ENCODE peak calls at places on chromosomes 1 and 21, in four cellular contexts. One of them, this sample, is unnamed.
A peak's percentile ranks its signal among the peaks of the same experiment; 100 is the strongest.

GRCh38 chr1:39858315-39858714 is 25.0 kb downstream of the TRIT1 start:
- DNase-seq in IMR-90: no peak
- DNase-seq in mesendoderm: no peak
- DNase-seq in neuronal stem cell: no peak
- DNase-seq in this sample: no peak

GRCh38 chr21:43881283-43881682 is 16.3 kb downstream of the AGPAT3 start:
- DNase-seq in mesendoderm: no peak
- DNase-seq in IMR-90: no peak
- DNase-seq in neuronal stem cell: no peak
- DNase-seq in this sample: no peak

GRCh38 chr1:3564921-3565831 is 46.1 kb downstream of the MEGF6 start:
- DNase-seq in IMR-90: peak; percentile 10
- DNase-seq in neuronal stem cell: peak; percentile 57
- DNase-seq in mesendoderm: peak; percentile 40
- DNase-seq in this sample: peak; percentile 10

GRCh38 chr1:53619811-53620619 is 118.9 kb downstream of the GLIS1 start:
- DNase-seq in neuronal stem cell: no peak
- DNase-seq in mesendoderm: no peak
- DNase-seq in IMR-90: peak; percentile 81
- DNase-seq in this sample: peak; percentile 45

GRCh38 chr1:231036416-231036815 is 3.6 kb downstream of the FAM89A start:
- DNase-seq in IMR-90: no peak
- DNase-seq in mesendoderm: no peak
- DNase-seq in neuronal stem cell: no peak
- DNase-seq in this sample: peak; percentile 78

GRCh38 chr1:100896481-100896982 is 642 bp downstream of the SLC30A7 start:
- DNase-seq in mesendoderm: peak; percentile 83
- DNase-seq in IMR-90: peak; percentile 65
- DNase-seq in neuronal stem cell: no peak
- DNase-seq in this sample: peak; percentile 92

GRCh38 chr21:43603641-43604504 is 55.4 kb downstream of the HSF2BP start:
- DNase-seq in mesendoderm: peak; percentile 27
- DNase-seq in IMR-90: peak; percentile 67
- DNase-seq in neuronal stem cell: no peak
- DNase-seq in this sample: peak; percentile 68

GRCh38 chr1:7827134-7827955 is 25.5 kb downstream of the UTS2 start:
- DNase-seq in neuronal stem cell: no peak
- DNase-seq in IMR-90: no peak
- DNase-seq in mesendoderm: no peak
- DNase-seq in this sample: no peak

GRCh38 chr1:180946537-180947507 is 34.1 kb downstream of the KIAA1614 start:
- DNase-seq in neuronal stem cell: no peak
- DNase-seq in mesendoderm: no peak
- DNase-seq in IMR-90: no peak
- DNase-seq in this sample: no peak

GRCh38 chr1:164702664-164703063 is 143.7 kb downstream of the PBX1 start:
- DNase-seq in neuronal stem cell: no peak
- DNase-seq in IMR-90: no peak
- DNase-seq in mesendoderm: no peak
- DNase-seq in this sample: no peak

GRCh38 chr1:163673756-163674155 is 352.0 kb downstream of the NUF2 start:
- DNase-seq in neuronal stem cell: no peak
- DNase-seq in mesendoderm: no peak
- DNase-seq in IMR-90: peak; percentile 23
- DNase-seq in this sample: peak; percentile 21

GRCh38 chr1:205709059-205709398 is 28.7 kb upstream of the SLC45A3 start:
- DNase-seq in mesendoderm: no peak
- DNase-seq in neuronal stem cell: no peak
- DNase-seq in IMR-90: peak; percentile 87
- DNase-seq in this sample: peak; percentile 46

GRCh38 chr1:2251363-2251762 is 23.2 kb downstream of the SKI start:
- DNase-seq in IMR-90: no peak
- DNase-seq in mesendoderm: no peak
- DNase-seq in neuronal stem cell: no peak
- DNase-seq in this sample: no peak

GRCh38 chr1:209168204-209168603 is 415.3 kb upstream of the CAMK1G start:
- DNase-seq in IMR-90: no peak
- DNase-seq in neuronal stem cell: no peak
- DNase-seq in mesendoderm: no peak
- DNase-seq in this sample: no peak

GRCh38 chr1:232704694-232705680 is 75.1 kb upstream of the SIPA1L2 start:
- DNase-seq in IMR-90: peak; percentile 91
- DNase-seq in neuronal stem cell: no peak
- DNase-seq in mesendoderm: peak; percentile 45
- DNase-seq in this sample: peak; percentile 93

GRCh38 chr1:12053752-12054548 is 9.2 kb upstream of the TNFRSF8 start:
- DNase-seq in neuronal stem cell: no peak
- DNase-seq in IMR-90: peak; percentile 25
- DNase-seq in mesendoderm: no peak
- DNase-seq in this sample: peak; percentile 7

GRCh38 chr1:160637821-160638539 is 8.9 kb downstream of the SLAMF1 start:
- DNase-seq in mesendoderm: peak; percentile 88
- DNase-seq in neuronal stem cell: no peak
- DNase-seq in IMR-90: no peak
- DNase-seq in this sample: no peak

GRCh38 chr1:114206392-114206791 is 52.7 kb upstream of the SYT6 start:
- DNase-seq in mesendoderm: no peak
- DNase-seq in IMR-90: no peak
- DNase-seq in neuronal stem cell: no peak
- DNase-seq in this sample: no peak

GRCh38 chr1:68141801-68142440 is 90.4 kb downstream of the WLS start:
- DNase-seq in IMR-90: peak; percentile 27
- DNase-seq in mesendoderm: peak; percentile 52
- DNase-seq in neuronal stem cell: no peak
- DNase-seq in this sample: no peak

GRCh38 chr21:41600116-41600515 is 92.2 kb upstream of the TMPRSS2 start:
- DNase-seq in IMR-90: no peak
- DNase-seq in mesendoderm: no peak
- DNase-seq in neuronal stem cell: no peak
- DNase-seq in this sample: no peak
- H3K36me3 ChIP-seq in IMR-90: no peaks in the 10 kb centered on the region
- H3K36me3 ChIP-seq in mesendoderm: no peaks in the 10 kb centered on the region
- H3K36me3 ChIP-seq in neuronal stem cell: no peaks in the 10 kb centered on the region
- H3K36me3 ChIP-seq in this sample: no peaks in the 10 kb centered on the region

DNA sequence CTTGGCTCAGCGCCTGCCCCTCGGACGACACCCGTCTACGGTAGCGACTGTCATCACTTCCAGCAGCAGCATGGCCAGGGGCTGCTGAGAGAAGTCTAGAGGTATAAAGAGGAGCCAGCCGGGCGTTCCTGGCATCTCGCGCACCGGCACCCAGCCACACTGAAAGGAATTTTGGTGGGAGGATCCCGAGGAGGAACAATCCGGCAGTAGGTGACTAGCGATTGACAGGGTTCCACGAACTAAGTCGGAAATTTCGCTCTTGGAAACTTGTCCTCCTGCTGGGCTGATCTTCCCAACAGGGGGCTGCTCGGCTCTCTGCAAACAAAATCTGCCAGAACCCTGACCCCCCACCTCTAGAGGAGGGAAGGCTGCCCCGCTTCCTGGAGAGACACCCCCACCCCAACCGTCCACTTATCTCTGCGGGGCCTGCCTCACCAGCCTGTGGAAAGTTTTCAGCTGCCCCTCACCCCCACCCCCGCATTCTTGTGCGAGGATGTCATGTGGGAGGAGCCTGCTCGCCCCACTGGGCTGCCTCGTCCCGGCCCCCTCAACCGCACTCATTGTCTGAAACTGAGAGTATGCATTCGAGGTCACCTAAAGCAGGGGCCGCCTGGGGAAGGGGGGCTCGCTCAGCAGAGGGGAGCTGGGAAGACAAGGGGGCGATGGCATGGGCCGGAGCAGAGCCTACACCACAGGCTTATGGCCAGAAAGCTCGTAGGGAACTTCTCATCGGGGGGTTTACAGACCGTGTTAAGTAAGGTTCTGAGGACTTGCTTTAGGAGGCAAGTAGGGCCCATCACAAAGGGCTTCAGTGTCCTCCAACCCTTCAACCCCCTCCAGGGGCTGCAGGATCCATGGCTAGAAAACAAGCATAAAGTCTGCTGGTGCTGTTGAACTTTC is 9.6 kb downstream of the EPHA2 start:
- DNase-seq in neuronal stem cell: peak; percentile 90
- DNase-seq in IMR-90: peak; percentile 92
- DNase-seq in mesendoderm: peak; percentile 98
- DNase-seq in this sample: peak; percentile 94
- H3K79me1 ChIP-seq in neuronal stem cell: peaks cover 41% of the 10 kb centered on the region
- H3K79me1 ChIP-seq in IMR-90: peaks cover 93% of the 10 kb centered on the region
- H3K79me1 ChIP-seq in mesendoderm: peaks cover 20% of the 10 kb centered on the region
- H3K79me1 ChIP-seq in this sample: no peaks in the 10 kb centered on the region

DNA sequence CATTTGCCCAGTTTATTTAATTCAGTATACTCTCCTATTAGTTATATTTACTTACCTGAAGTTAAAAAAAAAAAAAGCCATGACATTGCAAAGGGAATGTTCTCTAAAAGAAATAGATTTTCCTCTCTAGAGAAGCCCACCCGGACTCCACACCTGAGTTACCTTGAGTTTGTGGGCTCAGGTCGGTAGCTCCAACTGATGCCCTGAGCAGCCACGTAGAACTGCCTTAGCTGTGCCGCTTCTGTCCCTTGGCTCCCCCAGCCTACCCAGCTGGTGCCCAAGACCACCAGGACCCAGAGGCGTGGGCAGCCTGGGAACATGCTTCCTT is 250 bp downstream of the F5 start:
- DNase-seq in IMR-90: no peak
- DNase-seq in mesendoderm: no peak
- DNase-seq in neuronal stem cell: no peak
- DNase-seq in this sample: no peak
- H2BK15ac ChIP-seq in IMR-90: no peak overlapping the region
- H2BK15ac ChIP-seq in mesendoderm: no peak overlapping the region
- H2BK15ac ChIP-seq in neuronal stem cell: no peak overlapping the region
- H2BK15ac ChIP-seq in this sample: no peak overlapping the region

DNA sequence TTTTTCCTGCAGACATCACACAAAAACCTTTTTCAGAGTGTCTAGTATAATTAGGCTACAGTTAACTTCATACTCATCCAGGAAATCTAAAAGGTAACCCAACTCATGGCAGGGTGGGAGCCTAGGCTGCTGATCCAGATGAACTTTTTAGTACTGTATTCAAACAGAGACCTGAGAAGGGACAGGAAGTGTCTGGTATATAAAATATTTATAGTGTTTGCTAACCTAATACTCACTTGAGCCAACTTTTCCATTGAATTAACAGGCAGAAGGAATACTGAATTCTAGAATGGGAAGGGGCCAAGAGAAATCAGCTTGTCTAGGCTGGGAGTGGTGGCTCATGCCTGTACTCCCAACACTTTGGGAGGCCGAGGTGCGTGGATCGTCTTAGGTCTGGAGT is 22.2 kb upstream of the NKAIN1 start:
- DNase-seq in IMR-90: no peak
- DNase-seq in mesendoderm: no peak
- DNase-seq in neuronal stem cell: no peak
- DNase-seq in this sample: no peak
- H3K36me3 ChIP-seq in IMR-90: peaks cover 25% of the 10 kb centered on the region
- H3K36me3 ChIP-seq in mesendoderm: peaks cover 2% of the 10 kb centered on the region
- H3K36me3 ChIP-seq in neuronal stem cell: peaks cover 16% of the 10 kb centered on the region
- H3K36me3 ChIP-seq in this sample: peaks cover 25% of the 10 kb centered on the region

GRCh38 chr21:34808569-34809204 is 139.9 kb downstream of the CLIC6 start:
- DNase-seq in neuronal stem cell: no peak
- DNase-seq in IMR-90: peak; percentile 88
- DNase-seq in mesendoderm: no peak
- DNase-seq in this sample: peak; percentile 88

GRCh38 chr21:34807881-34808568 is 139.2 kb downstream of the CLIC6 start:
- DNase-seq in neuronal stem cell: no peak
- DNase-seq in IMR-90: peak; percentile 94
- DNase-seq in mesendoderm: no peak
- DNase-seq in this sample: peak; percentile 99

GRCh38 chr21:34810786-34811185 is 142.0 kb downstream of the CLIC6 start:
- DNase-seq in neuronal stem cell: no peak
- DNase-seq in IMR-90: no peak
- DNase-seq in mesendoderm: no peak
- DNase-seq in this sample: no peak

GRCh38 chr21:34811368-34811767 is 142.6 kb downstream of the CLIC6 start:
- DNase-seq in neuronal stem cell: no peak
- DNase-seq in mesendoderm: no peak
- DNase-seq in IMR-90: no peak
- DNase-seq in this sample: no peak

DNA sequence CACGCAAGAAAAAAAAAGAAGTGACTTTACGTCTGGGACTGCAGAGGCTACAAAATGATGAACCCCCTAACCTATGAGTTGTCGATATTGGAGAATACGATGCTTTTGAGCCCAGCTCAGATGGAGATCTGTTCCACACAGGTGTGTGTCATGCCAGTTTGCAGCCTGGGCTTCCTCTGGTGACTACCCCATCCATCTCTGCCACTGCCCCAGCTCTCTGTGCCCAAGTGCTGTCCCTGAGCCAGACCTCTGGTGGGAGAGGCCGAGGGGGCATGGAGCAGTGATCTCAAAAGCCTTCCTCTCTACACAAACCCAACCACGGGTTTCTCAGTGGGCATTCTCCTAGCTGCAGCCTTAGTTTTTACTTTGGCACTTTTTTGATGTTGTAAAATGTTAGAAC is 141.0 kb downstream of the CLIC6 start:
- DNase-seq in neuronal stem cell: no peak
- DNase-seq in mesendoderm: no peak
- DNase-seq in IMR-90: no peak
- DNase-seq in this sample: no peak
- H3K79me1 ChIP-seq in neuronal stem cell: no peaks in the 10 kb centered on the region
- H3K79me1 ChIP-seq in mesendoderm: no peaks in the 10 kb centered on the region
- H3K79me1 ChIP-seq in IMR-90: peaks cover 74% of the 10 kb centered on the region
- H3K79me1 ChIP-seq in this sample: peaks cover 14% of the 10 kb centered on the region

GRCh38 chr1:157103283-157103682 is 3.7 kb upstream of the ETV3L start:
- DNase-seq in neuronal stem cell: no peak
- DNase-seq in mesendoderm: no peak
- DNase-seq in IMR-90: no peak
- DNase-seq in this sample: no peak

GRCh38 chr1:157105988-157106812 is 6.6 kb upstream of the ETV3L start:
- DNase-seq in neuronal stem cell: no peak
- DNase-seq in IMR-90: peak; percentile 97
- DNase-seq in mesendoderm: no peak
- DNase-seq in this sample: peak; percentile 92

GRCh38 chr1:157106813-157107189 is 7.2 kb upstream of the ETV3L start:
- DNase-seq in neuronal stem cell: no peak
- DNase-seq in mesendoderm: no peak
- DNase-seq in IMR-90: no peak
- DNase-seq in this sample: no peak

GRCh38 chr1:157104598-157105293 is 5.1 kb upstream of the ETV3L start:
- DNase-seq in mesendoderm: no peak
- DNase-seq in IMR-90: peak; percentile 72
- DNase-seq in neuronal stem cell: no peak
- DNase-seq in this sample: peak; percentile 21

DNA sequence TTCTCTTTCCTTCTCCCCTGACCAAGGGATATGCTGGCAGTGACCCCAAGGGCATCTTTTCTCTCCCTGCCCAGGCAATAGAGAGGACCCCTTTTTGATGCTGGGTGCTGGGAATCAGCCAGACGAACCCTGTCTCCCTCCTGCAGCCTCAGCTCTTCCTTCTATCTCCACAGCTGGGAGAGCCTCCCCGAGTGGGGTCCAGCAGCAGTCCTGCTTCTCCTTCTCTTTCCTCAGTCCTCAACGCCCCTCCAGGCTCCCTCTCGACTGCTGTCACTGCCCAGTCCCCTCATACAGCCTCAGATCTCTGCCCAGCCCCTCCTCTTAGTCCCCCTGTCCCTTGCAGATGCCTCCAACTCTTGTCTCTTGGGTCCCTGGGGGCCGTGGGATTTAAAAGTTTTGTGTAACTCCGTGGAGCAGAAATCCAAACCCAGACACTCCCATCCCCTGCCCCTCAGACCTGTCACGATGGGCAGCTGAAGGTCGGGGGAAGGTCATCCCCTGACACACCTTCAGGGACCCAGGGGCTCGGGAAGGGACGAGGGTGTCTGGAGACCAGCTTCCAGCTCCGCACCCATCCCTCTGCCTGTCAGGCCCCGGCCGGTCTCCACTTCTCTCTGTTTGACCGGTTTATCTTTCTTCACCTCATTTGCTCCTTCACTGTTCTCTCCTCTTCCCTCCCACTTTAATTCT is 5.8 kb upstream of the ETV3L start:
- DNase-seq in IMR-90: no peak
- DNase-seq in mesendoderm: no peak
- DNase-seq in neuronal stem cell: no peak
- DNase-seq in this sample: no peak
- H2BK15ac ChIP-seq in IMR-90: peak overlapping the region; percentile 94
- H2BK15ac ChIP-seq in mesendoderm: no peak overlapping the region
- H2BK15ac ChIP-seq in neuronal stem cell: no peak overlapping the region
- H2BK15ac ChIP-seq in this sample: peak overlapping the region; percentile 46